ENCODE peak calls at places on chromosomes 1 and 21, in ten cellular contexts. S, D, U, Z, A, C, E, T, Q and V are unnamed samples. For H3K4me1, the result is how much of the 10 kb centered on the place peaks cover.

GRCh38 chr1:22745675-22746585 is 35.3 kb downstream of the EPHB2 start:
- DNase-seq in S (peak), D (peak), U (no peak), Z (peak), A (no peak), C (no peak), E (no peak), T (no peak), Q (no peak), V (no peak)

GRCh38 chr21:41739936-41740335 is 26.9 kb downstream of the RIPK4 start:
- DNase-seq in S (no peak), D (no peak), U (no peak), Z (no peak), A (no peak), C (no peak), E (no peak), T (no peak), Q (no peak), V (no peak)

GRCh38 chr1:20849100-20849499 is 62.0 kb upstream of the HP1BP3 start:
- DNase-seq in S (no peak), D (no peak), U (no peak), Z (no peak), A (no peak), C (no peak), E (no peak), T (no peak), Q (no peak), V (no peak)

GRCh38 chr1:193111641-193112090 is 6.5 kb upstream of the GLRX2 start:
- DNase-seq in S (no peak), D (peak), U (no peak), Z (peak), A (no peak), C (no peak), E (peak), T (peak), Q (peak), V (no peak)

GRCh38 chr1:38680801-38681510 is 178.6 kb downstream of the RRAGC start:
- DNase-seq in S (no peak), D (no peak), U (no peak), Z (peak), A (no peak), C (peak), E (no peak), T (no peak), Q (no peak), V (no peak)

GRCh38 chr1:78104322-78104721 is 58.6 kb downstream of the GIPC2 start:
- DNase-seq in S (no peak), D (no peak), U (no peak), Z (peak), A (no peak), C (no peak), E (no peak), T (no peak), Q (no peak), V (no peak)

GRCh38 chr1:115748396-115749130 is 20.0 kb downstream of the CASQ2 start:
- DNase-seq in S (no peak), D (peak), U (no peak), Z (peak), A (no peak), C (no peak), E (peak), T (no peak), Q (no peak), V (no peak)

GRCh38 chr1:15951341-15952153 is 24.4 kb downstream of the ZBTB17 start:
- DNase-seq in S (no peak), D (no peak), U (no peak), Z (peak), A (peak), C (no peak), E (no peak), T (no peak), Q (peak), V (no peak)

GRCh38 chr1:195867638-195868037 is 740.6 kb downstream of the KCNT2 start:
- DNase-seq in S (no peak), D (no peak), U (no peak), Z (no peak), A (no peak), C (no peak), E (no peak), T (no peak), Q (no peak), V (no peak)

GRCh38 chr1:217482356-217483102 is 148.4 kb downstream of the GPATCH2 start:
- DNase-seq in S (no peak), D (peak), U (no peak), Z (peak), A (no peak), C (no peak), E (peak), T (no peak), Q (no peak), V (no peak)

GRCh38 chr1:206890690-206891089 is 6.6 kb upstream of the IL24 start:
- DNase-seq in S (no peak), D (peak), U (no peak), Z (peak), A (no peak), C (no peak), E (no peak), T (no peak), Q (no peak), V (no peak)

GRCh38 chr1:169427081-169427611 is at the start of gene CCDC181:
- DNase-seq in S (peak), D (peak), U (peak), Z (peak), A (peak), C (peak), E (no peak), T (peak), Q (peak), V (no peak)

GRCh38 chr1:156874572-156874971 is 13.9 kb downstream of the NTRK1 start:
- DNase-seq in S (peak), D (no peak), U (no peak), Z (no peak), A (no peak), C (no peak), E (no peak), T (no peak), Q (no peak), V (no peak)

GRCh38 chr1:119794856-119795255 is 16.4 kb downstream of the REG4 start:
- DNase-seq in S (no peak), D (no peak), U (no peak), Z (peak), A (no peak), C (no peak), E (no peak), T (no peak), Q (no peak), V (no peak)

GRCh38 chr1:119787776-119788175 is 19.1 kb upstream of the HMGCS2 start:
- DNase-seq in S (no peak), D (no peak), U (no peak), Z (peak), A (no peak), C (no peak), E (no peak), T (no peak), Q (no peak), V (no peak)

GRCh38 chr1:119791377-119791776 is 19.9 kb downstream of the REG4 start:
- DNase-seq in S (no peak), D (no peak), U (no peak), Z (no peak), A (no peak), C (no peak), E (no peak), T (no peak), Q (no peak), V (no peak)

GRCh38 chr1:119794230-119794629 is 17.0 kb downstream of the REG4 start:
- DNase-seq in S (no peak), D (no peak), U (no peak), Z (no peak), A (no peak), C (no peak), E (no peak), T (no peak), Q (no peak), V (no peak)

DNA sequence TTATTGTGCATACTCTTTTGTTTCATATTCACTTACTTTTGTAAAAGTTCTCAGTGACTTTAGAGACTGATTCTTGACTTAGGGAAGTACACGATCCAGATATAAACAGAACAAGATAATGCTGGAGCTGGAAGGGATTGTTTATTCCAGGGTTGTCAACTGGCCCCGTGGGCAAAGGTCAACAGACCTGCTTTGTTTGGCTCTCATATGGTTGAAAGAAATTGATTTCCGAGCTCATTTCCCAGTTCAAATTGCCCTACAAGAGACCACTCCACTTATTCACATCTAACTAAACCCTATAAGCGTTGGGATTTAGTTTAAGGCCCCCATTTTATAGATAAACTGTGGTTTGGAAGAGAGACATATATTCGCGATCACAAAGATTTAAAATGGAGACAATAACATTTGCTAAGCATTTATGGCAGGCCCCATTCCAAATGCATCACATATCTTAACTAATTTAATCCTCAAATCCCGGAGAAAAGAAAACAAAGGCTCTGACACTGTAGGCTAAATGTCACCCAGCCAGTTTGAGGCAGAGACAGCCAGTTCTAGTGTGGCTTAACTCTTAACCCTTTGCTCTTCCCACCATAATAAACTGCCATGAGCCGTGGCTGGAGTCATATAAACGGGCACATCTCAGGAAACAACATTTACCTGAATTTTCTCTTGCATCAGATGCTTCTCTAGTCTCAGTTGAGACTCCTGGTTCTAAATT is 20.6 kb downstream of the REG4 start:
- DNase-seq in S (no peak), D (no peak), U (no peak), Z (no peak), A (no peak), C (no peak), E (no peak), T (no peak), Q (no peak), V (no peak)
- H3K4me1 ChIP-seq in S (under half), D (under half), U (under half), Z (under half), A (under half), C (under half), E (under half), T (under half), Q (under half), V (under half)

DNA sequence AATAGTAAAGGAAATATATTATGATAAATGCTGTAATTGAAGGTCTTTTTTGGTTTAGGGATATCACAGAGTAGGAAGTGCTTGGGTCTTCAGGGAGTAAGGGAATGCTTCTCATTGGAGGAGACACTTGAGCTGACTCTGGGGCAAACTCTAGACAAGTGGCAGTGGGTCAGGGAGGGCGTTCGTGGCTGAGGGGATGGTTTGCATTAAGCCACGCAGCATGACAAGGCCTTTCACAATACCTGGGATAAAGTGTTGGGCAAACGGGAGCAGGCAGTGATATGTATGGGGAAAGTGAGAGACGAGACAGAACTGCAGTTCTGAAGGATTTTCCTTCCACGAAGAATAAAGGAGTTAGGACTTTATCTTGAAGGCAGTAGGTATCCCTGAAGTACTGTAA is 109.0 kb downstream of the PATJ start:
- DNase-seq in S (no peak), D (no peak), U (no peak), Z (no peak), A (no peak), C (no peak), E (no peak), T (no peak), Q (no peak), V (no peak)
- H3K4me1 ChIP-seq in S (under half), D (under half), U (half or more), Z (under half), A (under half), C (under half), E (under half), T (under half), Q (under half), V (under half)

DNA sequence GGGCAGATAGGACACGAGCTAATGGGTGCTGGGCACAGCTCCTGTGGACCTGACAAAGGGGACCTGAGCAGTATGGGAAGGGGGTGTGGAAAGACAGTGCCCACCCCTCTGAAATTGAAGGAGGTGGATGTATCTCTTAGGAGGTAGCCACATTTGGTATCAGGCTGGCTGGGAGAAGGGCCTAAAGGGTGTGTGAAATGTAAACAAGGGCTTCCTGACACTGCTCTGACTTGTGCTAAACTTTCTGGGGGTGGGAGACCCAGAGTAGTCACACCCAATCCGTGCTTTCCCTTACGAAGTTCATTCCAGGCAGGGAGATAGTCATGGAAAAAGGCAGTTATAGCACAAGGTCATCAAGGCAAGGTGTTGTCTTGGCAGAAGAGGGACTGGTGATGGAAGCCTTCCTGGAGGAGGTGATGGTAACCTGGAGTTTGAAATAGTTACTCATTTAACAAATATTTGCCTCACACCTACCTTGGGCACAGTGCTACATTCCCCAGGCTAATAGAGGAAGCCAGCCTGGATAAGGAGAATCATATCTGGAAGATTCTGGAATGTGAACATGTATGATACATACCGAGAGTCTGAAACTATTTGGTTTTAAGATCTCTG is 5.3 kb upstream of the CCDC24 start:
- DNase-seq in S (no peak), D (no peak), U (no peak), Z (no peak), A (no peak), C (no peak), E (no peak), T (no peak), Q (no peak), V (no peak)
- H3K4me1 ChIP-seq in S (under half), D (under half), U (under half), Z (under half), A (under half), C (under half), E (under half), T (under half), Q (under half), V (under half)

GRCh38 chr21:45474323-45474950 is 67.8 kb downstream of the SLC19A1 start:
- DNase-seq in S (no peak), D (no peak), U (no peak), Z (no peak), A (no peak), C (no peak), E (no peak), T (peak), Q (peak), V (no peak)
- H3K4me1 ChIP-seq in S (under half), D (under half), U (under half), Z (under half), A (under half), C (under half), E (under half), T (under half), Q (under half), V (under half)

DNA sequence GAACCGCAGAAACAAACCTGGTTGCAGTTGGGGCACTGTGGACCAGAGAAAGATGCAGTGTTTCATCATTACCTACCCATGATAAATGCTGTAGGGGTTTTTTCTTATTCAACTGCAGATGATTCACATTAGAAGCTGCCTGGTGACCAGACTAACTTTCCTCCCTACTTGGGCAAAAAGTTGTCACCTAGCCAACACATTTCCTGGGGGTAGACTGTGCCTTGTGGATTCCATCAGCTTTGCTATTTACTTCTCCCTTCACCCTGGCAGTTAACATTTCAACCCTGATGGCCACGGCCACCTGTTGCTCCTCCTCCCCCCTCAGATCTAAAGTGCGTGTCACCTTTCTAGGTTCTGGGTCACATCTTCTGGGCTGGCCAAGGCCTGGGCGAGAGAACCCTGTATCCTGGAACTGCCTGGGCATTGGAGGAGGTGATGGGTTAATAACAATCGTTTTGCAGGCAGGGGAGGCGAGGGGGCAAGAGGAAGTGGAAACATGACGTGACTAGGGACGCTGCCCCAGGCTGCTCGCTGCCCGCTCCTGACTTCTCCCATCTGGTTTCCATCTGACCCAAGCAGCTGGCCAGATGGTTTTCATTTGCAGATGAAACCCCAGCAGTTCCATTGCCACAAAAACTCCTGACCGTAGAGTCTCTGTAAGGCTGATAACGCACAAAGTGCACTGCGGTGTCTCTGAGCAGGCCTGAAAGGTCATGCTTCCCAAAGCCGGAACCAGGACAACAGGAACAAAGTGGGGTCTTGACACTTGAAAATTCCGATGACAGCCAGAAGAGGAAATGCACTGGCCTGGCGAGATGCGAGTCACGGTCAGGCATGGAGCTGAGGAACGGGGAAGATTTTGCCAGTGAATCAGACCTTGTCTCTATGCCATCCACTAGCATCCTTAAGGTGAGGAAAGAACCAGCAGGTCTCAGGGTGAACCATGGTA is 36.6 kb downstream of the CAPZB start:
- DNase-seq in S (peak), D (peak), U (no peak), Z (peak), A (no peak), C (no peak), E (no peak), T (no peak), Q (peak), V (no peak)
- H3K4me1 ChIP-seq in S (under half), D (half or more), U (half or more), Z (half or more), A (half or more), C (under half), E (under half), T (under half), Q (under half), V (under half)

GRCh38 chr1:221711156-221711577 is 30.7 kb downstream of the DUSP10 start:
- DNase-seq in S (no peak), D (no peak), U (no peak), Z (no peak), A (no peak), C (no peak), E (no peak), T (no peak), Q (no peak), V (no peak)
- H3K4me1 ChIP-seq in S (half or more), D (half or more), U (under half), Z (under half), A (half or more), C (under half), E (under half), T (under half), Q (under half), V (under half)

DNA sequence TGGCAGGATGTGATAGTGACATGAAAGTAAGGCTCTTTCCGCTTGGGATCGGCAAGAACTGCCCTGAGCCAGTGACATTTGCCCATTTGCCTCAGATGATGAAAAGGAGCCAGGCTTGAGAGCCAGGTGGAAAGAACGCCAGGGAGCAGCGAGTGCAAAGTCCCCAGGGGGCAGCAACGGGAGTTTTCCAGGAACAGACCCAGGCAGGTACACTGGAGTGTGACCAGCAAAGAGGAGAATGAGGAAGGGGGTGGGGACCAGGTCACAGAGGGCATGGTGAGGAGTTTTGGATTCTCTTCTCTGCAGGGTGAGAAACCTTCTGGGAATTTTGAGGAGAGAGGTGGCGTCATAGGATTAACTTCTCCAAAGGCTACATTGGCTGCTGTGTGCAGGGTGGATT is 10.8 kb upstream of the ETS2 start:
- DNase-seq in S (no peak), D (no peak), U (no peak), Z (no peak), A (no peak), C (no peak), E (no peak), T (no peak), Q (no peak), V (no peak)
- H3K4me1 ChIP-seq in S (under half), D (half or more), U (under half), Z (under half), A (under half), C (under half), E (under half), T (under half), Q (under half), V (under half)